ENCODE peak calls at places on chromosome 9, in four cellular contexts. One of them, this sample, is unnamed.

GRCh38 chr9:71760901-71761300 is 7.4 kb downstream of the CEMIP2 start:
- DNase-seq in endodermal cell: peak; percentile 75
- DNase-seq in upper lobe of left lung: no peak
- DNase-seq in kidney: no peak
- DNase-seq in this sample: no peak

GRCh38 chr9:128635266-128636023 is 21.2 kb downstream of the DYNC2I2 start:
- DNase-seq in upper lobe of left lung: peak; percentile 95
- DNase-seq in kidney: peak; percentile 98
- DNase-seq in endodermal cell: peak; percentile 98
- DNase-seq in this sample: peak; percentile 95

GRCh38 chr9:31582071-31582470 is 802.4 kb upstream of the ACO1 start:
- DNase-seq in kidney: no peak
- DNase-seq in upper lobe of left lung: no peak
- DNase-seq in endodermal cell: no peak
- DNase-seq in this sample: no peak

GRCh38 chr9:83937861-83938455 is 16.7 kb upstream of the KIF27 start:
- DNase-seq in upper lobe of left lung: no peak
- DNase-seq in kidney: no peak
- DNase-seq in endodermal cell: peak; percentile 68
- DNase-seq in this sample: no peak

GRCh38 chr9:27701664-27702063 is 128.4 kb upstream of the C9orf72 start:
- DNase-seq in upper lobe of left lung: peak; percentile 47
- DNase-seq in endodermal cell: no peak
- DNase-seq in kidney: no peak
- DNase-seq in this sample: no peak

GRCh38 chr9:12595400-12595799 is 97.8 kb upstream of the TYRP1 start:
- DNase-seq in endodermal cell: no peak
- DNase-seq in upper lobe of left lung: no peak
- DNase-seq in kidney: no peak
- DNase-seq in this sample: no peak

GRCh38 chr9:73011346-73011745 is 58.5 kb upstream of the ALDH1A1 start:
- DNase-seq in kidney: no peak
- DNase-seq in upper lobe of left lung: no peak
- DNase-seq in endodermal cell: no peak
- DNase-seq in this sample: no peak

GRCh38 chr9:1055156-1055555 is 5.0 kb downstream of the DMRT2 start:
- DNase-seq in kidney: no peak
- DNase-seq in endodermal cell: no peak
- DNase-seq in upper lobe of left lung: no peak
- DNase-seq in this sample: no peak

GRCh38 chr9:29751220-29751619 is 2177.9 kb upstream of the C9orf72 start:
- DNase-seq in kidney: no peak
- DNase-seq in endodermal cell: no peak
- DNase-seq in upper lobe of left lung: no peak
- DNase-seq in this sample: no peak

GRCh38 chr9:127221695-127222094 is 42.9 kb upstream of the GARNL3 start:
- DNase-seq in upper lobe of left lung: no peak
- DNase-seq in endodermal cell: peak; percentile 18
- DNase-seq in kidney: no peak
- DNase-seq in this sample: no peak

GRCh38 chr9:123927625-123928308 is 2.2 kb downstream of the DENND1A start:
- DNase-seq in kidney: no peak
- DNase-seq in endodermal cell: no peak
- DNase-seq in upper lobe of left lung: no peak
- DNase-seq in this sample: no peak

GRCh38 chr9:22210262-22210661 is 201.2 kb upstream of the CDKN2B start:
- DNase-seq in upper lobe of left lung: no peak
- DNase-seq in endodermal cell: no peak
- DNase-seq in kidney: no peak
- DNase-seq in this sample: no peak

GRCh38 chr9:137325124-137325523 is 23.1 kb upstream of the NRARP start:
- DNase-seq in kidney: no peak
- DNase-seq in endodermal cell: no peak
- DNase-seq in upper lobe of left lung: no peak
- DNase-seq in this sample: no peak

GRCh38 chr9:76459691-76460635 is 981 bp downstream of the GCNT1 start:
- DNase-seq in upper lobe of left lung: peak; percentile 58
- DNase-seq in kidney: no peak
- DNase-seq in endodermal cell: peak; percentile 90
- DNase-seq in this sample: peak; percentile 59

GRCh38 chr9:128548876-128549275 is 3.5 kb upstream of the SPTAN1 start:
- DNase-seq in kidney: no peak
- DNase-seq in upper lobe of left lung: no peak
- DNase-seq in endodermal cell: peak; percentile 45
- DNase-seq in this sample: no peak

GRCh38 chr9:23665635-23666034 is 160.4 kb downstream of the ELAVL2 start:
- DNase-seq in kidney: no peak
- DNase-seq in upper lobe of left lung: no peak
- DNase-seq in endodermal cell: no peak
- DNase-seq in this sample: no peak

DNA sequence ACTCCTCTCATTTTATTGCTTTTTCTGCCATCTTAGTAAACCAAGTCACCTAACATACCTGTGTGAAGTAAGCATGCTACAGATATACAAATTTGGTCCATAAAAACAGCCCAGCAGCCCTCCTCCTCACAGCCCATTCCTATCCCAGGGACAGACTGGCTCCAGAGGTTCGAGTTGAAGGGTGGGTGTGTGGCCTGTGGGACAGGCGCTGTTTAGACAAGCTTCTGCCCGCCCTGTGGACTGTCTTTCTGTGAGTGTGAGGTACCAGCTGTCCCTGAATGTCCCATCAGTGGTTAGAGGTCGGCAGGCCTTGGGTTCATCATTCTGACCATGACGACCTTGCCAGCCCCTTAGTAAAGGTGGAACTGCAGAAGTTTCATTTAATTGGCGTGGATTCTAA is 82.0 kb downstream of the WNK2 start:
- DNase-seq in upper lobe of left lung: no peak
- DNase-seq in kidney: no peak
- DNase-seq in endodermal cell: no peak
- DNase-seq in this sample: no peak
- H3K4me1 ChIP-seq in upper lobe of left lung: no peaks in the 10 kb centered on the region
- H3K4me1 ChIP-seq in kidney: no peaks in the 10 kb centered on the region
- H3K4me1 ChIP-seq in endodermal cell: no peaks in the 10 kb centered on the region
- H3K4me1 ChIP-seq in this sample: no peaks in the 10 kb centered on the region

DNA sequence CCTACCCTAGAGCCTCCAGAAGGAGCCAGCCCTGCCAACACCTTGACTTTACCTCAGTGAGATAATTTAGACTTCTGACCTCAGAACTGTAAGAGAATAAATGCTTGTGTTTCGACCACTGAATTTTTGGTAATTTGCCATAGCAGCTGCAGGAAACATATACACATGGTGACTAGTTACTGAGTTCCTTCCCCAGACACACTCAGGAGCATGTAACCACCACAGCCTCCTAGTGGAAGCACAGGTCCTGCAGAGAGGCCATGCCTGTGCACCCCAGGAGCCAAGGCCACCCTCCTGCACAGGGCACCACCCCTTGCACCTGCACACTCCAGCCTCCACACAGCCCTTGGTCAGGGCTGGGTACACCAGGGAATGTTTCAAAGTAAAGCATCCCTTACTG is 7.6 kb upstream of the CAMSAP1 start:
- DNase-seq in upper lobe of left lung: no peak
- DNase-seq in kidney: no peak
- DNase-seq in endodermal cell: no peak
- DNase-seq in this sample: no peak
- TF ChIP-seq CTCF in upper lobe of left lung: no peak
- TF ChIP-seq CTCF in kidney: no peak
- TF ChIP-seq CTCF in endodermal cell: no peak
- TF ChIP-seq CTCF in this sample: no peak

GRCh38 chr9:113293285-113293874 is 9.8 kb downstream of the RNF183 start:
- DNase-seq in kidney: no peak
- DNase-seq in endodermal cell: no peak
- DNase-seq in upper lobe of left lung: no peak
- DNase-seq in this sample: no peak
- H3K36me3 ChIP-seq in kidney: peaks cover 40% of the 10 kb centered on the region
- H3K36me3 ChIP-seq in endodermal cell: peaks cover 57% of the 10 kb centered on the region
- H3K36me3 ChIP-seq in upper lobe of left lung: peaks cover 52% of the 10 kb centered on the region
- H3K36me3 ChIP-seq in this sample: peaks cover 54% of the 10 kb centered on the region

DNA sequence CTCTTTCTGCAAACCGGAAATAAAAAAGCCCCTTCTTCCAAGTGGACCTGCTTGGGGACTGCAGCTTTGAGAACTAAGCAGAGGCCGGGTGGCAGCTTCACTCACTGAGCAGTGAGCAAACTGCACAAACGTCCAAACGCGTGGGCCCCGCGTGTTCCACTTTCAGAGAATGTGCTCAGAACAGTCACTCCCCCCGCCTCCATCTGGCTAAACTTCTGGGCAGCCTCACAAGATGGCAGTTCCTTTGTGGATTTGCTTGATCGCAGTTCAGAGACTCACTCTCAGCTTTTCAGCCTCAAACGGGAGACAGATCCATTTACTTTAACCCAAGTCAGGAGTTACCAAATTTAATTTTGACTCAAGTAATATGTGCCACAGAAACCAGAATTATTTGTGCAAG is 216.6 kb downstream of the TLE1 start:
- DNase-seq in endodermal cell: peak; percentile 39
- DNase-seq in upper lobe of left lung: no peak
- DNase-seq in kidney: no peak
- DNase-seq in this sample: no peak
- H3K4me1 ChIP-seq in endodermal cell: peaks cover 8% of the 10 kb centered on the region
- H3K4me1 ChIP-seq in upper lobe of left lung: no peaks in the 10 kb centered on the region
- H3K4me1 ChIP-seq in kidney: no peaks in the 10 kb centered on the region
- H3K4me1 ChIP-seq in this sample: no peaks in the 10 kb centered on the region

GRCh38 chr9:2872307-2872940 is 28.5 kb upstream of the PUM3 start:
- DNase-seq in kidney: no peak
- DNase-seq in endodermal cell: peak; percentile 74
- DNase-seq in upper lobe of left lung: no peak
- DNase-seq in this sample: no peak
- TF ChIP-seq CTCF in kidney: peak; percentile 45
- TF ChIP-seq CTCF in endodermal cell: peak; percentile 77
- TF ChIP-seq CTCF in upper lobe of left lung: peak; percentile 11
- TF ChIP-seq CTCF in this sample: no peak

This sample was measured in lower lobe of right lung.